ENCODE peak calls at places on chromosomes 5 and 9, in nine cellular contexts. Y is mesendoderm; M is CD8-positive, alpha-beta memory T cell; J is cardiac muscle cell; U is CD8-positive, alpha-beta T cell; Z is right atrium auricular region; B is upper lobe of left lung; V is left ventricle myocardium inferior; H is IMR-90. R is an unnamed sample.

GRCh38 chr5:74575741-74576538 is 64.6 kb downstream of the ENC1 start:
- DNase-seq in V (no peak), B (no peak), H (peak; percentile 85), Y (no peak), M (no peak), U (no peak), Z (no peak), J (no peak), R (no peak)

GRCh38 chr9:3436629-3437028 is 89.2 kb downstream of the RFX3 start:
- DNase-seq in J (no peak), Y (peak; percentile 32), H (peak; percentile 58), M (no peak), B (no peak), U (no peak), V (no peak), Z (no peak), R (no peak)

GRCh38 chr5:73966411-73966810 is 340.4 kb downstream of the ARHGEF28 start:
- DNase-seq in Y (no peak), M (no peak), J (no peak), U (no peak), H (no peak), Z (no peak), V (no peak), B (no peak), R (no peak)

GRCh38 chr9:91500509-91501011 is 76.9 kb upstream of the NFIL3 start:
- DNase-seq in J (no peak), H (peak; percentile 95), Y (no peak), U (no peak), V (no peak), M (no peak), Z (no peak), B (no peak), R (no peak)

GRCh38 chr9:6656901-6657300 is 11.4 kb upstream of the GLDC start:
- DNase-seq in U (no peak), V (no peak), M (no peak), Z (no peak), B (no peak), Y (no peak), J (no peak), H (no peak), R (no peak)

GRCh38 chr9:131033269-131034224 is 24.6 kb downstream of the LAMC3 start:
- DNase-seq in Y (no peak), M (no peak), V (no peak), H (no peak), U (no peak), J (no peak), Z (no peak), B (no peak), R (no peak)

GRCh38 chr5:160438316-160439204 is 16.9 kb downstream of the PTTG1 start:
- DNase-seq in V (no peak), Y (peak; percentile 85), Z (no peak), U (peak; percentile 30), J (peak; percentile 70), H (peak; percentile 60), B (no peak), M (peak; percentile 60), R (no peak)

GRCh38 chr5:168865973-168866372 is 286.8 kb upstream of the PANK3 start:
- DNase-seq in V (no peak), M (no peak), H (no peak), Z (no peak), Y (peak; percentile 40), U (no peak), J (peak; percentile 61), B (no peak), R (no peak)

GRCh38 chr5:149495673-149496072 is 55.6 kb downstream of the CSNK1A1 start:
- DNase-seq in V (no peak), U (no peak), Z (no peak), M (no peak), Y (no peak), J (no peak), B (no peak), H (no peak), R (no peak)

GRCh38 chr5:149496166-149496565 is 55.1 kb downstream of the CSNK1A1 start:
- DNase-seq in B (no peak), J (no peak), Z (no peak), V (no peak), Y (no peak), M (no peak), H (no peak), U (no peak), R (no peak)

GRCh38 chr5:149498724-149499336 is 52.4 kb downstream of the CSNK1A1 start:
- DNase-seq in U (no peak), B (no peak), M (no peak), Z (no peak), J (no peak), Y (peak; percentile 45), V (no peak), H (no peak), R (no peak)

GRCh38 chr5:149500922-149501582 is 50.2 kb downstream of the CSNK1A1 start:
- DNase-seq in Z (no peak), J (no peak), Y (peak; percentile 21), H (peak; percentile 94), B (no peak), M (no peak), U (no peak), V (no peak), R (no peak)

DNA sequence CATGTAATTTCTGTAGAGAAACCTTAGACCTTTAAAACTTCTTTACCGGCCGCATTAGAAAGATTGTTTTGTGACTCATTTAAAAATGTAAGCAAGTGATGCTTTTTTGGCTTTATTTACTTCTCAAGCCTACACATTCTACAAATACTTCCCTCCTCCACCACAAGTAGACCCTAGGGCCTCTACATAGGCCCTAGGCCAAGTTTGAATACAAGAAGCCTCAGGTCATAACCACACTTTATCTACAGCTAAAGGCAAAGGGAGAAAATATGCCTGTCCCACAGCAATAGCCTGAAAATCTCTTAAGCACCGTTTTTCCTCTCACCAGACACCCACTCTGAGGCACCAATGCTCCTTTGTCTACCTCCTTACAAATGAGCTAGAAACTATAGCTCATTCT is 53.9 kb downstream of the CSNK1A1 start:
- DNase-seq in M (no peak), B (no peak), Z (no peak), H (peak; percentile 98), V (no peak), Y (peak; percentile 61), U (no peak), J (no peak), R (no peak)
- H3K36me3 ChIP-seq in M (no peaks in the 10 kb centered on the region), B (peaks cover 9% of the 10 kb centered on the region), Z (peaks cover 69% of the 10 kb centered on the region), H (peaks cover 31% of the 10 kb centered on the region), V (peaks cover 83% of the 10 kb centered on the region), Y (peaks cover 3% of the 10 kb centered on the region), U (peaks cover 31% of the 10 kb centered on the region), J (peaks cover 61% of the 10 kb centered on the region), R (peaks cover 32% of the 10 kb centered on the region)

DNA sequence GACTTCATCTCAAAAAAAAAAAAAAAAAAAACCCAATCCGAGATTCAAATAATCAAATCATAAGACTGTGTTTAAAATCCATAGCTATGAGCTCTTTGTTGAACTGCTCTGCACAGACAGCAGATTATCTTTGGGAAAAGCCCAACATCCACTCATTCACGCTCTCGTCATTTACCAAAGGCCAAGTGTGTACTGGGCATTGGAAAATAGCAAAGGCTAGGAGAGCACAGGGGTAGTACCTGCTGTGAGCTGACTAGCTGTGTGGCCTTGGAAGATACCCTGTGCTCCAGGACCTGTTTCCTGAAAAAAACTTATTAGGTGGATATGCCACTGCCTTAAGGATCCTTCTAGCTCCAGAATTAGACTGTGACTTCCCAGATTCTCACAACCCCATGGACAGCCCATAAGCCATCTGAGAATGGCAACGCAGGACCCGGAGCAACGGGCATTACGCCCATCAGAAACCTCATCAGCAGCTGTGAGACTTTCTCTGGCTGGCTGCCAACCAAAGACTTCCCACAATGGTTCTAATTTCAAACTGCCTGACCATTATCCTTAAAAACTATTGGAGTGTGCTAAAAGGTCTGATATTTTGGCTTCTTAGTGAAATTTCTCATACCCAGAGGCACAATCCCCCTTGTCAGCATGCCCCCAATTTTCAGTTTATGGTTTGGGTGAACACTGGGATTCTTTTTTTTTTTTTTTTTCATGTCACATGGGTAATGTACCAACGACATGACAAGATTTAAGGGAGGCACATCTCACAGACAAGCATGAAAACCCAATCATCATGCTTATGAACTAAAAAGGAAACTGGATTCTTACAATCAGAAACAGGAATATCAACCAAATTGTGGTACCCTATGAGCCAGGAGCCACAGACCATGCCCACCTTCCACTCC is 16.8 kb downstream of the SERINC5 start:
- DNase-seq in M (no peak), Y (no peak), J (peak; percentile 64), Z (peak; percentile 78), U (no peak), V (peak; percentile 72), H (peak; percentile 61), B (no peak), R (peak; percentile 73)
- H3K4me3 ChIP-seq in M (no peak overlapping the region), Y (no peak overlapping the region), J (no peak overlapping the region), Z (no peak overlapping the region), U (no peak overlapping the region), V (peak overlapping the region; percentile 13), H (no peak overlapping the region), B (no peak overlapping the region), R (peak overlapping the region; percentile 24)

GRCh38 chr9:129586647-129587046 is 34.3 kb downstream of the C9orf50 start:
- DNase-seq in Z (no peak), H (no peak), V (no peak), U (no peak), Y (no peak), J (no peak), M (no peak), B (no peak), R (no peak)

GRCh38 chr9:129590466-129590865 is 30.4 kb downstream of the C9orf50 start:
- DNase-seq in Y (no peak), M (no peak), V (no peak), B (no peak), J (no peak), H (no peak), Z (no peak), U (no peak), R (no peak)

GRCh38 chr9:129586241-129586640 is 34.7 kb downstream of the C9orf50 start:
- DNase-seq in M (no peak), V (no peak), U (no peak), H (no peak), J (no peak), Y (no peak), B (no peak), Z (no peak), R (no peak)

GRCh38 chr9:129585352-129585751 is 35.5 kb downstream of the C9orf50 start:
- DNase-seq in H (no peak), Z (no peak), V (no peak), M (no peak), J (no peak), U (no peak), Y (no peak), B (no peak), R (no peak)

GRCh38 chr9:129587487-129588262 is 33.2 kb downstream of the C9orf50 start:
- DNase-seq in Y (peak; percentile 53), M (no peak), H (peak; percentile 61), V (no peak), Z (no peak), J (no peak), U (no peak), B (no peak), R (no peak)
- H3K4me1 ChIP-seq in Y (peaks cover 6% of the 10 kb centered on the region), M (peaks cover 24% of the 10 kb centered on the region), H (peaks cover 14% of the 10 kb centered on the region), V (peaks cover 3% of the 10 kb centered on the region), Z (peaks cover 5% of the 10 kb centered on the region), J (peaks cover 2% of the 10 kb centered on the region), U (peaks cover 22% of the 10 kb centered on the region), B (peaks cover 6% of the 10 kb centered on the region), R (peaks cover 5% of the 10 kb centered on the region)

DNA sequence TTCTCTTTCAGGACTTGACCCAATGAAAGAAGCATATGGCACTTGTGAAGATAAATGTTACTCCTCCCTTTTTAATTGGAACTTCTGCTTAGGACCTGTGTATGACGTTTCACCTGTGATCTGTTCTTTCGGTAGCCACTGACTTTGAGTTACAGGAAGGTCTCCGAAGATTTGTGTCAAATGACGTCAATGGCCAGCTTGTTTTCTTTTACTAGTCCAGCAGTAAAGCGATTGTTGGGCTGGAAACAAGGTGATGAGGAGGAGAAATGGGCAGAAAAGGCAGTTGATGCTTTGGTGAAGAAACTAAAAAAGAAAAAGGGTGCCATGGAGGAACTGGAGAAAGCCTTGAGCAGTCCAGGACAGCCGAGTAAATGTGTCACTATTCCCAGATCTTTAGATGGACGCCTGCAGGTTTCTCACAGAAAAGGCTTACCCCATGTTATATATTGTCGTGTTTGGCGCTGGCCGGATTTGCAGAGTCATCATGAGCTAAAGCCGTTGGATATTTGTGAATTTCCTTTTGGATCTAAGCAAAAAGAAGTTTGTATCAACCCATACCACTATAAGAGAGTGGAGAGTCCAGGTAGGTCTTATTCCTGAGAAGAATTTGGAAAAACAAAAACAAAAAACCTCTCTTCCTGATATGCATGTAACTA is 21.1 kb downstream of the SMAD5 start:
- DNase-seq in V (no peak), Z (no peak), U (no peak), Y (no peak), H (no peak), J (no peak), M (no peak), B (no peak), R (no peak)
- H3K36me3 ChIP-seq in V (peaks cover 32% of the 10 kb centered on the region), Z (peaks cover 29% of the 10 kb centered on the region), U (no peaks in the 10 kb centered on the region), Y (peaks cover 4% of the 10 kb centered on the region), H (peaks cover 24% of the 10 kb centered on the region), J (peaks cover 7% of the 10 kb centered on the region), M (no peaks in the 10 kb centered on the region), B (peaks cover 4% of the 10 kb centered on the region), R (peaks cover 21% of the 10 kb centered on the region)

R was measured in ascending aorta.